ENCODE peak calls at places on chromosomes 6 and 20, in five cellular contexts. X is cardiac muscle cell, V is AG10803, S is ovary, B is cardiac fibroblast. F is an unnamed sample.

GRCh38 chr6:137282253-137282652 is 63.1 kb upstream of the IFNGR1 start:
- DNase-seq in X (no peak), V (no peak), S (no peak), B (no peak), F (no peak)

GRCh38 chr6:105859441-105859840 is 226.7 kb upstream of the PRDM1 start:
- DNase-seq in X (no peak), V (no peak), S (no peak), B (no peak), F (no peak)

GRCh38 chr6:108781419-108782110 is 66.7 kb upstream of the ARMC2 start:
- DNase-seq in X (no peak), V (peak), S (no peak), B (no peak), F (peak)

GRCh38 chr6:147390909-147391536 is 117.5 kb upstream of the SAMD5 start:
- DNase-seq in X (peak), V (peak), S (no peak), B (peak), F (peak)

GRCh38 chr20:64029293-64030117 is 6.5 kb upstream of the C20orf204 start:
- DNase-seq in X (no peak), V (no peak), S (no peak), B (peak), F (no peak)

GRCh38 chr20:54221996-54222890 is 14.4 kb downstream of the PFDN4 start:
- DNase-seq in X (no peak), V (peak), S (no peak), B (no peak), F (no peak)

GRCh38 chr20:44702776-44703175 is 12.4 kb upstream of the CCN5 start:
- DNase-seq in X (no peak), V (peak), S (peak), B (peak), F (peak)

GRCh38 chr6:132978685-132979084 is 164.3 kb downstream of the RPS12 start:
- DNase-seq in X (no peak), V (no peak), S (no peak), B (no peak), F (no peak)

GRCh38 chr6:93337772-93338394 is 81.5 kb downstream of the EPHA7 start:
- DNase-seq in X (no peak), V (no peak), S (no peak), B (no peak), F (no peak)

GRCh38 chr6:135372758-135373157 is 124.8 kb downstream of the AHI1 start:
- DNase-seq in X (no peak), V (peak), S (no peak), B (peak), F (peak)

GRCh38 chr6:152635949-152636674 is 1.1 kb downstream of the SYNE1 start:
- DNase-seq in X (peak), V (peak), S (peak), B (peak), F (peak)

GRCh38 chr20:53982624-53983023 is 87.8 kb downstream of the BCAS1 start:
- DNase-seq in X (no peak), V (no peak), S (no peak), B (no peak), F (no peak)

GRCh38 chr6:112330877-112331260 is 16.3 kb upstream of the RFPL4B start:
- DNase-seq in X (no peak), V (no peak), S (no peak), B (no peak), F (no peak)

GRCh38 chr20:24493181-24493580 is 23.8 kb downstream of the SYNDIG1 start:
- DNase-seq in X (no peak), V (no peak), S (no peak), B (no peak), F (no peak)

GRCh38 chr6:10259676-10260075 is 155.2 kb downstream of the TFAP2A start:
- DNase-seq in X (no peak), V (peak), S (no peak), B (no peak), F (no peak)

GRCh38 chr20:25116746-25117457 is 35.0 kb upstream of the VSX1 start:
- DNase-seq in X (no peak), V (no peak), S (no peak), B (no peak), F (no peak)

GRCh38 chr6:86856937-86857563 is 80.3 kb upstream of the HTR1E start:
- DNase-seq in X (peak), V (peak), S (peak), B (peak), F (peak)

GRCh38 chr6:146770965-146771735 is 172.4 kb downstream of the ADGB start:
- DNase-seq in X (no peak), V (peak), S (no peak), B (no peak), F (no peak)

GRCh38 chr6:108168501-108168979 is 2.7 kb downstream of the NR2E1 start:
- DNase-seq in X (peak), V (peak), S (no peak), B (peak), F (peak)

GRCh38 chr6:108452725-108453195 is 108.0 kb upstream of the FOXO3 start:
- DNase-seq in X (no peak), V (peak), S (peak), B (peak), F (peak)

GRCh38 chr20:1003920-1004697 is 2.0 kb upstream of the RSPO4 start:
- DNase-seq in X (no peak), V (no peak), S (no peak), B (no peak), F (no peak)

GRCh38 chr6:106114492-106114891 is 28.4 kb downstream of the PRDM1 start:
- DNase-seq in X (no peak), V (no peak), S (no peak), B (no peak), F (no peak)

GRCh38 chr6:156080371-156080770 is 624.7 kb upstream of the NOX3 start:
- DNase-seq in X (no peak), V (no peak), S (no peak), B (no peak), F (no peak)

GRCh38 chr6:75503291-75503690 is 9.7 kb upstream of the FILIP1 start:
- DNase-seq in X (no peak), V (no peak), S (no peak), B (peak), F (peak)

GRCh38 chr6:38713812-38714211 is 1.3 kb upstream of the DNAH8 start:
- DNase-seq in X (no peak), V (peak), S (no peak), B (peak), F (no peak)

GRCh38 chr20:6483727-6484126 is 283.8 kb upstream of the BMP2 start:
- DNase-seq in X (no peak), V (no peak), S (no peak), B (no peak), F (no peak)

GRCh38 chr6:88499436-88499835 is 333.3 kb upstream of the CNR1 start:
- DNase-seq in X (no peak), V (no peak), S (no peak), B (no peak), F (no peak)

GRCh38 chr6:79713701-79714322 is 82.7 kb downstream of the SH3BGRL2 start:
- DNase-seq in X (peak), V (peak), S (peak), B (peak), F (peak)

GRCh38 chr6:128246472-128246871 is 273.9 kb downstream of the PTPRK start:
- DNase-seq in X (peak), V (no peak), S (no peak), B (no peak), F (no peak)

GRCh38 chr6:112044856-112045255 is 9.0 kb upstream of the CCN6 start:
- DNase-seq in X (no peak), V (peak), S (no peak), B (peak), F (peak)

GRCh38 chr20:4134861-4135379 is 119.6 kb upstream of the RNF24 start:
- DNase-seq in X (no peak), V (no peak), S (no peak), B (no peak), F (no peak)

GRCh38 chr6:14328163-14328562 is 210.6 kb downstream of the CD83 start:
- DNase-seq in X (no peak), V (no peak), S (no peak), B (no peak), F (no peak)

GRCh38 chr20:1721687-1722512 is 64.3 kb upstream of the SIRPG start:
- DNase-seq in X (no peak), V (no peak), S (no peak), B (no peak), F (no peak)

GRCh38 chr6:16635810-16636602 is 125.3 kb downstream of the ATXN1 start:
- DNase-seq in X (no peak), V (peak), S (no peak), B (peak), F (peak)

GRCh38 chr6:51578362-51578761 is 509.1 kb downstream of the PKHD1 start:
- DNase-seq in X (no peak), V (no peak), S (no peak), B (no peak), F (no peak)

GRCh38 chr6:51585264-51585663 is 502.1 kb downstream of the PKHD1 start:
- DNase-seq in X (no peak), V (no peak), S (no peak), B (no peak), F (no peak)

GRCh38 chr6:51579013-51579412 is 508.4 kb downstream of the PKHD1 start:
- DNase-seq in X (no peak), V (no peak), S (no peak), B (no peak), F (no peak)

GRCh38 chr6:51584163-51584562 is 503.2 kb downstream of the PKHD1 start:
- DNase-seq in X (no peak), V (no peak), S (no peak), B (no peak), F (no peak)
- TF ChIP-seq CTCF in X (no peak), V (no peak), S (no peak), B (no peak), F (no peak)

GRCh38 chr20:21101453-21102251 is 4.5 kb downstream of the LINC00237 start:
- DNase-seq in X (no peak), V (no peak), S (no peak), B (no peak), F (no peak)

GRCh38 chr20:21104466-21104761 is 1.7 kb downstream of the LINC00237 start:
- DNase-seq in X (no peak), V (no peak), S (no peak), B (no peak), F (no peak)

GRCh38 chr20:21103582-21104465 is 2.3 kb downstream of the LINC00237 start:
- DNase-seq in X (no peak), V (no peak), S (no peak), B (no peak), F (no peak)

GRCh38 chr20:21102252-21102609 is 3.9 kb downstream of the LINC00237 start:
- DNase-seq in X (no peak), V (no peak), S (no peak), B (no peak), F (no peak)

GRCh38 chr20:21102691-21103311 is 3.4 kb downstream of the LINC00237 start:
- DNase-seq in X (peak), V (peak), S (no peak), B (no peak), F (no peak)
- H3K4me3 ChIP-seq in X (peak), V (peak), S (peak), B (no peak), F (no peak)

GRCh38 chr6:89921197-89921596 is 26.9 kb downstream of the GJA10 start:
- DNase-seq in X (no peak), V (no peak), S (no peak), B (no peak), F (no peak)
- TF ChIP-seq CTCF in X (no peak), V (no peak), S (no peak), B (no peak), F (no peak)

DNA sequence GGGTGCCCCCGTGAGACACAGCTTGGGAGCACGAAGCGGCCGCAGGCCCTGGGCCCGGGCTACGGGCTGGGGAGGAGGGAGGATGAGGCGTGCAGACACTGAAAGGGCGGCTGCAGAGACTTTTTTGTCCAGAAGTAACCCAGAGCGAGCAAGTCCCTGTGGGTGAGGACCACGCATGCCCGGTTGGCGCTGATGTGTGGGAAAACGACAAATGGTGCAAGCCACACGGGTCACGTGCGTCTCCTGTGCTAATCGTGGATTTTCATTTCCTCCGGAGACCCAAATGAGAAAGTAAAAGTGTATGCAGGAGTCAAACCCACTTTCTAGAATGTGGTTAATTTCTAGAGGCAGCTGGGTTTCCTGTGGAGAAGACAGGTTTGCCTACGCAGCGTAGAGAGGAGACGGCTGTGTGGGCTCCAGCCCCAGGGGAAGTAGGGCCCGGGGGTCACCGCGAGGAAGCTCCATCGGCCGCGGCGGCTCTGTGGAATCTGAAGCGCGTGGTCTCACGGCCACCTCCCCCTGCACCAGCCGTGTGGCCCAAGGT is 19.0 kb downstream of the DLL1 start:
- DNase-seq in X (no peak), V (no peak), S (no peak), B (no peak), F (no peak)
- H3K4me3 ChIP-seq in X (no peak), V (no peak), S (no peak), B (no peak), F (no peak)